ENCODE peak calls at places on chromosome 9, in seven cellular contexts. One of them, this sample, is unnamed.
A peak's percentile ranks its signal among the peaks of the same experiment; 100 is the strongest.

GRCh38 chr9:93667627-93668026 is 91.2 kb downstream of the PHF2 start:
- DNase-seq in neural progenitor cell: no peak
- DNase-seq in keratinocyte: no peak
- DNase-seq in psoas muscle: peak; percentile 6
- DNase-seq in IMR-90: no peak
- DNase-seq in WERI-Rb-1: peak; percentile 10
- DNase-seq in CD8-positive, alpha-beta T cell: no peak
- DNase-seq in this sample: no peak

GRCh38 chr9:26809795-26810194 is 82.8 kb downstream of the CAAP1 start:
- DNase-seq in psoas muscle: no peak
- DNase-seq in keratinocyte: peak; percentile 7
- DNase-seq in neural progenitor cell: no peak
- DNase-seq in WERI-Rb-1: no peak
- DNase-seq in IMR-90: peak; percentile 58
- DNase-seq in CD8-positive, alpha-beta T cell: no peak
- DNase-seq in this sample: no peak

GRCh38 chr9:32142074-32142473 is 242.4 kb upstream of the ACO1 start:
- DNase-seq in psoas muscle: no peak
- DNase-seq in WERI-Rb-1: no peak
- DNase-seq in CD8-positive, alpha-beta T cell: no peak
- DNase-seq in IMR-90: no peak
- DNase-seq in neural progenitor cell: no peak
- DNase-seq in keratinocyte: no peak
- DNase-seq in this sample: no peak

GRCh38 chr9:75890541-75891276 is at the start of gene PCSK5:
- DNase-seq in IMR-90: peak; percentile 89
- DNase-seq in WERI-Rb-1: peak; percentile 96
- DNase-seq in CD8-positive, alpha-beta T cell: peak; percentile 74
- DNase-seq in neural progenitor cell: peak; percentile 97
- DNase-seq in keratinocyte: peak; percentile 40
- DNase-seq in psoas muscle: peak; percentile 91
- DNase-seq in this sample: peak; percentile 89

GRCh38 chr9:11064853-11065252 is 452.1 kb upstream of the PTPRD start:
- DNase-seq in psoas muscle: no peak
- DNase-seq in neural progenitor cell: no peak
- DNase-seq in keratinocyte: no peak
- DNase-seq in IMR-90: no peak
- DNase-seq in CD8-positive, alpha-beta T cell: no peak
- DNase-seq in WERI-Rb-1: no peak
- DNase-seq in this sample: no peak

GRCh38 chr9:105503873-105504272 is 54.1 kb upstream of the FKTN start:
- DNase-seq in CD8-positive, alpha-beta T cell: no peak
- DNase-seq in WERI-Rb-1: no peak
- DNase-seq in psoas muscle: no peak
- DNase-seq in IMR-90: peak; percentile 19
- DNase-seq in neural progenitor cell: no peak
- DNase-seq in keratinocyte: no peak
- DNase-seq in this sample: no peak

GRCh38 chr9:122226758-122227575 is 1.8 kb downstream of the LHX6 start:
- DNase-seq in neural progenitor cell: peak; percentile 84
- DNase-seq in WERI-Rb-1: peak; percentile 36
- DNase-seq in IMR-90: no peak
- DNase-seq in CD8-positive, alpha-beta T cell: no peak
- DNase-seq in keratinocyte: no peak
- DNase-seq in psoas muscle: no peak
- DNase-seq in this sample: no peak

GRCh38 chr9:97710356-97711222 is 13.4 kb upstream of the XPA start:
- DNase-seq in CD8-positive, alpha-beta T cell: peak; percentile 20
- DNase-seq in keratinocyte: no peak
- DNase-seq in neural progenitor cell: peak; percentile 85
- DNase-seq in IMR-90: peak; percentile 66
- DNase-seq in WERI-Rb-1: peak; percentile 56
- DNase-seq in psoas muscle: no peak
- DNase-seq in this sample: peak; percentile 56

GRCh38 chr9:14353222-14354056 is 39.5 kb upstream of the NFIB start:
- DNase-seq in CD8-positive, alpha-beta T cell: peak; percentile 50
- DNase-seq in neural progenitor cell: peak; percentile 93
- DNase-seq in psoas muscle: peak; percentile 96
- DNase-seq in IMR-90: peak; percentile 67
- DNase-seq in keratinocyte: no peak
- DNase-seq in WERI-Rb-1: peak; percentile 88
- DNase-seq in this sample: peak; percentile 55
- H3K27ac ChIP-seq in CD8-positive, alpha-beta T cell: no peak overlapping the region
- H3K27ac ChIP-seq in neural progenitor cell: no peak overlapping the region
- H3K27ac ChIP-seq in psoas muscle: peak overlapping the region; percentile 59
- H3K27ac ChIP-seq in IMR-90: no peak overlapping the region
- H3K27ac ChIP-seq in keratinocyte: no peak overlapping the region
- H3K27ac ChIP-seq in WERI-Rb-1: no peak overlapping the region
- H3K27ac ChIP-seq in this sample: no peak overlapping the region

GRCh38 chr9:2964485-2964884 is 120.6 kb upstream of the PUM3 start:
- DNase-seq in neural progenitor cell: no peak
- DNase-seq in CD8-positive, alpha-beta T cell: no peak
- DNase-seq in psoas muscle: no peak
- DNase-seq in WERI-Rb-1: no peak
- DNase-seq in IMR-90: no peak
- DNase-seq in keratinocyte: no peak
- DNase-seq in this sample: no peak
- H3K4me3 ChIP-seq in neural progenitor cell: no peak overlapping the region
- H3K4me3 ChIP-seq in CD8-positive, alpha-beta T cell: no peak overlapping the region
- H3K4me3 ChIP-seq in psoas muscle: no peak overlapping the region
- H3K4me3 ChIP-seq in WERI-Rb-1: no peak overlapping the region
- H3K4me3 ChIP-seq in IMR-90: no peak overlapping the region
- H3K4me3 ChIP-seq in keratinocyte: no peak overlapping the region
- H3K4me3 ChIP-seq in this sample: no peak overlapping the region

GRCh38 chr9:35930990-35931389 is 21.7 kb downstream of the SPAAR start:
- DNase-seq in WERI-Rb-1: no peak
- DNase-seq in keratinocyte: no peak
- DNase-seq in neural progenitor cell: no peak
- DNase-seq in IMR-90: no peak
- DNase-seq in psoas muscle: no peak
- DNase-seq in CD8-positive, alpha-beta T cell: no peak
- DNase-seq in this sample: no peak
- H3K27ac ChIP-seq in WERI-Rb-1: no peak overlapping the region
- H3K27ac ChIP-seq in keratinocyte: no peak overlapping the region
- H3K27ac ChIP-seq in neural progenitor cell: no peak overlapping the region
- H3K27ac ChIP-seq in IMR-90: no peak overlapping the region
- H3K27ac ChIP-seq in psoas muscle: no peak overlapping the region
- H3K27ac ChIP-seq in CD8-positive, alpha-beta T cell: no peak overlapping the region
- H3K27ac ChIP-seq in this sample: no peak overlapping the region

GRCh38 chr9:92136184-92136858 is 21.1 kb upstream of the SPTLC1 start:
- DNase-seq in CD8-positive, alpha-beta T cell: no peak
- DNase-seq in WERI-Rb-1: no peak
- DNase-seq in neural progenitor cell: no peak
- DNase-seq in keratinocyte: no peak
- DNase-seq in psoas muscle: no peak
- DNase-seq in IMR-90: no peak
- DNase-seq in this sample: no peak

GRCh38 chr9:92138157-92138959 is 23.1 kb upstream of the SPTLC1 start:
- DNase-seq in IMR-90: peak; percentile 55
- DNase-seq in psoas muscle: peak; percentile 78
- DNase-seq in keratinocyte: no peak
- DNase-seq in WERI-Rb-1: peak; percentile 84
- DNase-seq in CD8-positive, alpha-beta T cell: peak; percentile 64
- DNase-seq in neural progenitor cell: peak; percentile 91
- DNase-seq in this sample: peak; percentile 53

GRCh38 chr9:92135576-92135975 is 20.4 kb upstream of the SPTLC1 start:
- DNase-seq in keratinocyte: no peak
- DNase-seq in neural progenitor cell: no peak
- DNase-seq in IMR-90: no peak
- DNase-seq in CD8-positive, alpha-beta T cell: no peak
- DNase-seq in psoas muscle: no peak
- DNase-seq in WERI-Rb-1: no peak
- DNase-seq in this sample: no peak

GRCh38 chr9:92132501-92132900 is 17.3 kb upstream of the SPTLC1 start:
- DNase-seq in IMR-90: no peak
- DNase-seq in keratinocyte: no peak
- DNase-seq in CD8-positive, alpha-beta T cell: no peak
- DNase-seq in psoas muscle: no peak
- DNase-seq in neural progenitor cell: no peak
- DNase-seq in WERI-Rb-1: no peak
- DNase-seq in this sample: no peak

GRCh38 chr9:92133949-92134604 is 18.9 kb upstream of the SPTLC1 start:
- DNase-seq in WERI-Rb-1: peak; percentile 92
- DNase-seq in psoas muscle: peak; percentile 87
- DNase-seq in CD8-positive, alpha-beta T cell: peak; percentile 45
- DNase-seq in IMR-90: peak; percentile 77
- DNase-seq in keratinocyte: peak; percentile 46
- DNase-seq in neural progenitor cell: peak; percentile 90
- DNase-seq in this sample: peak; percentile 58
- H3K4me3 ChIP-seq in WERI-Rb-1: no peak overlapping the region
- H3K4me3 ChIP-seq in psoas muscle: peak overlapping the region; percentile 3
- H3K4me3 ChIP-seq in CD8-positive, alpha-beta T cell: no peak overlapping the region
- H3K4me3 ChIP-seq in IMR-90: no peak overlapping the region
- H3K4me3 ChIP-seq in keratinocyte: peak overlapping the region; percentile 38
- H3K4me3 ChIP-seq in neural progenitor cell: peak overlapping the region; percentile 4
- H3K4me3 ChIP-seq in this sample: peak overlapping the region; percentile 28

DNA sequence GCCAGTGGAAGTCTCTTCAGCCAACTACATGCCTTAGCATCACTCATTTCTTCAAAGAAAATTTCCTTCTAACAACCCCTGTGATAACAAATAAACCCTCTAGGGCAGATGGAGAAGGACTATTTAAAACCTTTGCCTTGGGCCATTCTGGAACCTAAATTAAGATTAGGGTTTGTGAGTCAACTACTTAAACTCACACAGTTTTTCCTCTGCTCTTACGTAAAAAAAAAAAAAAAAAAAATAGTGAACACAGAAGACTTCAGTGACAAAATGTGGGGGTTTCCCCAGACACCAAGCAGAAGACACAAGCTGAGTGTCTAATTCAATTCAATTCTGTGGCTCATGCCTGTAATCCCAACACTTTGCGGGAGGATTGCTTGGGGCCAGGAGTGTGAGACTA is 65.8 kb upstream of the ERCC6L2 start:
- DNase-seq in WERI-Rb-1: no peak
- DNase-seq in neural progenitor cell: no peak
- DNase-seq in IMR-90: no peak
- DNase-seq in psoas muscle: no peak
- DNase-seq in keratinocyte: no peak
- DNase-seq in CD8-positive, alpha-beta T cell: no peak
- DNase-seq in this sample: no peak
- H3K27ac ChIP-seq in WERI-Rb-1: no peak overlapping the region
- H3K27ac ChIP-seq in neural progenitor cell: no peak overlapping the region
- H3K27ac ChIP-seq in IMR-90: no peak overlapping the region
- H3K27ac ChIP-seq in psoas muscle: no peak overlapping the region
- H3K27ac ChIP-seq in keratinocyte: no peak overlapping the region
- H3K27ac ChIP-seq in CD8-positive, alpha-beta T cell: no peak overlapping the region
- H3K27ac ChIP-seq in this sample: no peak overlapping the region

GRCh38 chr9:125612616-125613015 is 94.4 kb downstream of the MAPKAP1 start:
- DNase-seq in WERI-Rb-1: no peak
- DNase-seq in neural progenitor cell: no peak
- DNase-seq in IMR-90: no peak
- DNase-seq in psoas muscle: no peak
- DNase-seq in keratinocyte: no peak
- DNase-seq in CD8-positive, alpha-beta T cell: no peak
- DNase-seq in this sample: no peak
- H3K4me3 ChIP-seq in WERI-Rb-1: no peak overlapping the region
- H3K4me3 ChIP-seq in neural progenitor cell: no peak overlapping the region
- H3K4me3 ChIP-seq in IMR-90: no peak overlapping the region
- H3K4me3 ChIP-seq in psoas muscle: no peak overlapping the region
- H3K4me3 ChIP-seq in keratinocyte: no peak overlapping the region
- H3K4me3 ChIP-seq in CD8-positive, alpha-beta T cell: no peak overlapping the region
- H3K4me3 ChIP-seq in this sample: no peak overlapping the region

DNA sequence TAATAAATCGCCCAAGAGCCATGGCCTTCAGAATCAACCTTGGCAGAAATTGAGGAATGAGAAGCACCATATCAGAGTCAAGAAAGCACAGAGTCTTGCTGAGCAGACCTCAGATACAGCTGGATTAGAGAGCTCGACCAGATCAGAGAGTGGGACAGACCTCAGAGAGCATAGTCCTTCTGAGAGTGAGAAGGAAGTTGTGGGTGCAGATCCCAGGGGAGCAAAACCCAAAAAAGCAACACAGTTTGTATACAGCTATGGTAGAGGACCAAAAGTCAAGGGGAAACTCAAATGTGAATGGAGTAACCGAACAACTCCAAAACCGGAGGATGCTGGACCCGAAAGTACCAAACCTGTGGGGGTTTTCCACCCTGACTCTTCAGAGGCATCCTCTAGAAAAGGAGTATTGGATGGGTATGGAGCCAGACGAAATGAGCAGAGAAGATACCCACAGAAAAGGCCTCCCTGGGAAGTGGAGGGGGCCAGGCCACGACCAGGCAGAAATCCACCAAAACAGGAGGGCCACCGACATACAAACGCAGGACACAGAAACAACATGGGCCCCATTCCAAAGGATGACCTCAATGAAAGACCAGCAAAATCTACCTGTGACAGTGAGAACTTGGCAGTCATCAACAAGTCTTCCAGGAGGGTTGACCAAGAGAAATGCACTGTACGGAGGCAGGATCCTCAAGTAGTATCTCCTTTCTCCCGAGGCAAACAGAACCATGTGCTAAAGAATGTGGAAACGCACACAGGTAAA is 4.5 kb downstream of the NFX1 start:
- DNase-seq in keratinocyte: no peak
- DNase-seq in psoas muscle: no peak
- DNase-seq in IMR-90: no peak
- DNase-seq in CD8-positive, alpha-beta T cell: no peak
- DNase-seq in neural progenitor cell: no peak
- DNase-seq in WERI-Rb-1: no peak
- DNase-seq in this sample: no peak
- H3K27ac ChIP-seq in keratinocyte: no peak overlapping the region
- H3K27ac ChIP-seq in psoas muscle: no peak overlapping the region
- H3K27ac ChIP-seq in IMR-90: no peak overlapping the region
- H3K27ac ChIP-seq in CD8-positive, alpha-beta T cell: no peak overlapping the region
- H3K27ac ChIP-seq in neural progenitor cell: no peak overlapping the region
- H3K27ac ChIP-seq in WERI-Rb-1: no peak overlapping the region
- H3K27ac ChIP-seq in this sample: no peak overlapping the region

DNA sequence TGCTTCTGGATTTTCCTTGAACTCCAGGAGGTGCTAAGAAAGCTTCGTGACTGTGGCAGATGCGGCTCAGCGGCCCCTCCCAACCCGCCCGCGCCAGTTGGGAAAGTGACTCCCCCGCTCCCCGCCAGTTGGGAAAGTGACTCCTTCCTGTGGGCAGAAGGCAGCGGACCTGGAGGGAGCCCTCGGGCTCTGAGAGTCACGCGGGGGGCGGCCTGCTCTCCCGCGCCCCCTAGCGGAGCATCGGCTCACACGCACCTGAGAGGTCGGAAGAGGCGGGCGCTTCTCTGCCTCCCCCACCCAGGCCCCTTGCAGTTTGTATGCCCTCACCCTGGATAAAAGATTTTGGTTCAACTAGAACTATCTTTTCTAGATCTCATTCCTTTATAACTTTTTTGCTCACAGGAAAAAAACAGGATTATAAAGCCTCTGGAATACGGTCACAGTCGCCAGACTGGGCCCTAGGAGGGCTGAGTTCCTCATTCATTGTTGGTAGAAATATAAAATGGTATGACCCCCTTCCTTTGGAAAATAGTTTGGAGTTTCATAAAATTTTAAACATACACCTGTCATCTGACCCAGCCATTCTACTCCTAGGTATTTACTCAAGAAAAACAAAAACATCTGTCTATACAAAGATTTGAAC is 82.2 kb downstream of the HSD17B3 start:
- DNase-seq in WERI-Rb-1: peak; percentile 55
- DNase-seq in CD8-positive, alpha-beta T cell: peak; percentile 27
- DNase-seq in psoas muscle: peak; percentile 77
- DNase-seq in keratinocyte: no peak
- DNase-seq in neural progenitor cell: peak; percentile 28
- DNase-seq in IMR-90: no peak
- DNase-seq in this sample: peak; percentile 29
- H3K4me3 ChIP-seq in WERI-Rb-1: no peak overlapping the region
- H3K4me3 ChIP-seq in CD8-positive, alpha-beta T cell: no peak overlapping the region
- H3K4me3 ChIP-seq in psoas muscle: peak overlapping the region; percentile 43
- H3K4me3 ChIP-seq in keratinocyte: no peak overlapping the region
- H3K4me3 ChIP-seq in neural progenitor cell: no peak overlapping the region
- H3K4me3 ChIP-seq in IMR-90: no peak overlapping the region
- H3K4me3 ChIP-seq in this sample: no peak overlapping the region